ENCODE peak calls at places on chromosomes 5 and 9, in four cellular contexts. O is mesendoderm, D is NCI-H524 treated with DMSO at 0.1 percent for 48 hours, F is NCI-H69. J is an unnamed sample.

GRCh38 chr9:6802926-6803325 is 45.2 kb downstream of the KDM4C start:
- DNase-seq in O (no peak), D (no peak), F (no peak), J (no peak)

GRCh38 chr5:10355071-10355889 is 1.8 kb downstream of the MARCHF6 start:
- DNase-seq in O (no peak), D (no peak), F (peak; percentile 74), J (peak; percentile 32)

GRCh38 chr5:117504245-117504644 is 929.6 kb upstream of the SEMA6A start:
- DNase-seq in O (no peak), D (no peak), F (no peak), J (peak; percentile 47)

GRCh38 chr5:68343421-68343826 is 127.9 kb downstream of the PIK3R1 start:
- DNase-seq in O (peak; percentile 68), D (no peak), F (no peak), J (peak; percentile 75)

GRCh38 chr5:111415053-111415452 is 97.3 kb downstream of the STARD4 start:
- DNase-seq in O (no peak), D (no peak), F (no peak), J (no peak)

GRCh38 chr9:90607701-90608122 is 34.9 kb downstream of the DIRAS2 start:
- DNase-seq in O (peak; percentile 52), D (no peak), F (no peak), J (no peak)

GRCh38 chr5:76744632-76745031 is 28.7 kb downstream of the F2R start:
- DNase-seq in O (no peak), D (no peak), F (no peak), J (no peak)

GRCh38 chr5:36414869-36415282 is 113.2 kb upstream of the RANBP3L start:
- DNase-seq in O (peak; percentile 38), D (no peak), F (peak; percentile 53), J (peak; percentile 55)

GRCh38 chr5:160616712-160617497 is 195.2 kb downstream of the PTTG1 start:
- DNase-seq in O (peak; percentile 58), D (no peak), F (no peak), J (no peak)

GRCh38 chr5:96468956-96469355 is 35.9 kb upstream of the PCSK1 start:
- DNase-seq in O (no peak), D (no peak), F (no peak), J (no peak)

GRCh38 chr9:73753171-73753570 is 601.5 kb downstream of the ANXA1 start:
- DNase-seq in O (no peak), D (no peak), F (no peak), J (peak; percentile 59)

J was measured in HCEC 1CT.